ENCODE peak calls at places on chromosomes 6 and 20, in four cellular contexts. One of them, this sample, is unnamed.

GRCh38 chr20:24651171-24651972 is 181.9 kb downstream of the SYNDIG1 start:
- DNase-seq in cardiac fibroblast: peak; percentile 60
- DNase-seq in left ventricle myocardium inferior: no peak
- DNase-seq in right atrium auricular region: no peak
- DNase-seq in this sample: peak; percentile 89

GRCh38 chr6:75932067-75932466 is 140.4 kb downstream of the IMPG1 start:
- DNase-seq in left ventricle myocardium inferior: peak; percentile 20
- DNase-seq in right atrium auricular region: no peak
- DNase-seq in cardiac fibroblast: peak; percentile 19
- DNase-seq in this sample: peak; percentile 10

GRCh38 chr6:166627875-166628849 is 1.1 kb upstream of the RPS6KA2 start:
- DNase-seq in left ventricle myocardium inferior: peak; percentile 87
- DNase-seq in right atrium auricular region: peak; percentile 86
- DNase-seq in cardiac fibroblast: peak; percentile 58
- DNase-seq in this sample: peak; percentile 60

GRCh38 chr6:150025201-150025917 is at the start of gene RAET1L:
- DNase-seq in cardiac fibroblast: peak; percentile 37
- DNase-seq in right atrium auricular region: peak; percentile 66
- DNase-seq in left ventricle myocardium inferior: peak; percentile 31
- DNase-seq in this sample: peak; percentile 25

GRCh38 chr20:18197382-18198070 is 59.9 kb downstream of the KAT14 start:
- DNase-seq in right atrium auricular region: no peak
- DNase-seq in cardiac fibroblast: no peak
- DNase-seq in left ventricle myocardium inferior: no peak
- DNase-seq in this sample: no peak

GRCh38 chr6:158514991-158515390 is 44.9 kb upstream of the TMEM181 start:
- DNase-seq in right atrium auricular region: no peak
- DNase-seq in cardiac fibroblast: no peak
- DNase-seq in left ventricle myocardium inferior: no peak
- DNase-seq in this sample: no peak

GRCh38 chr20:37590938-37591490 is 63.3 kb upstream of the BLCAP start:
- DNase-seq in right atrium auricular region: no peak
- DNase-seq in left ventricle myocardium inferior: no peak
- DNase-seq in cardiac fibroblast: no peak
- DNase-seq in this sample: no peak

GRCh38 chr6:16770701-16771569 is 9.7 kb upstream of the ATXN1 start:
- DNase-seq in left ventricle myocardium inferior: peak; percentile 80
- DNase-seq in cardiac fibroblast: peak; percentile 84
- DNase-seq in right atrium auricular region: peak; percentile 81
- DNase-seq in this sample: peak; percentile 80

GRCh38 chr6:87968435-87969278 is 79.0 kb upstream of the SPACA1 start:
- DNase-seq in cardiac fibroblast: peak; percentile 12
- DNase-seq in left ventricle myocardium inferior: no peak
- DNase-seq in right atrium auricular region: no peak
- DNase-seq in this sample: peak; percentile 13

GRCh38 chr6:79993012-79993910 is 11.2 kb upstream of the TTK start:
- DNase-seq in cardiac fibroblast: no peak
- DNase-seq in right atrium auricular region: no peak
- DNase-seq in left ventricle myocardium inferior: no peak
- DNase-seq in this sample: no peak

GRCh38 chr20:6492396-6493055 is 275.0 kb upstream of the BMP2 start:
- DNase-seq in left ventricle myocardium inferior: no peak
- DNase-seq in right atrium auricular region: no peak
- DNase-seq in cardiac fibroblast: peak; percentile 23
- DNase-seq in this sample: peak; percentile 32

GRCh38 chr6:38594008-38594665 is 45.6 kb downstream of the BTBD9 start:
- DNase-seq in cardiac fibroblast: no peak
- DNase-seq in right atrium auricular region: no peak
- DNase-seq in left ventricle myocardium inferior: no peak
- DNase-seq in this sample: no peak

GRCh38 chr20:12203981-12204380 is 286.3 kb downstream of the BTBD3 start:
- DNase-seq in cardiac fibroblast: no peak
- DNase-seq in left ventricle myocardium inferior: no peak
- DNase-seq in right atrium auricular region: no peak
- DNase-seq in this sample: no peak

GRCh38 chr20:12203399-12203798 is 285.7 kb downstream of the BTBD3 start:
- DNase-seq in left ventricle myocardium inferior: no peak
- DNase-seq in right atrium auricular region: no peak
- DNase-seq in cardiac fibroblast: no peak
- DNase-seq in this sample: no peak

GRCh38 chr20:12210591-12210990 is 292.9 kb downstream of the BTBD3 start:
- DNase-seq in left ventricle myocardium inferior: no peak
- DNase-seq in right atrium auricular region: no peak
- DNase-seq in cardiac fibroblast: no peak
- DNase-seq in this sample: no peak

DNA sequence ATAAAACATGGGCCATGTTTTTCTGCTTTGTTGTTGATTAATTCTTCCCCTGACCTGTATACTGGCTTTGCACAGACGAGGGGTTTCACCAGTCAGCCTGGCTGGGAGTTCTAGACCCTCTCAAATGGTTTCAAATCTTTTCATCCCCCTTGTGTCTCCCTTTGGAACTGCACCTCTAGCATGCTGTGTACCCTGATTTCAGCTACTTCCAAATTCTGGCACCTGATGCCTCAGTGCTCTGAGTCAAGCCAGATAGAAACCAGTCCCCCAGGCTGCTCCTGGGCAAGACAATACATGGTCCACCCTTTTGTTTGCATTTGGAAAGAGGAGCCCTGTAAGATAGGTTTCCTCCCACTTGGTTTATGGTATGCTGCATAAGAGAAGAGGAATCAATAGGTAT is 290.2 kb downstream of the BTBD3 start:
- DNase-seq in right atrium auricular region: no peak
- DNase-seq in left ventricle myocardium inferior: no peak
- DNase-seq in cardiac fibroblast: peak; percentile 67
- DNase-seq in this sample: peak; percentile 41
- TF ChIP-seq CTCF in right atrium auricular region: peak; percentile 64
- TF ChIP-seq CTCF in left ventricle myocardium inferior: peak; percentile 73
- TF ChIP-seq CTCF in cardiac fibroblast: peak; percentile 79
- TF ChIP-seq CTCF in this sample: peak; percentile 84

GRCh38 chr6:148168856-148169255 is 173.8 kb upstream of the SASH1 start:
- DNase-seq in left ventricle myocardium inferior: no peak
- DNase-seq in cardiac fibroblast: no peak
- DNase-seq in right atrium auricular region: no peak
- DNase-seq in this sample: no peak

GRCh38 chr6:148170286-148170685 is 172.4 kb upstream of the SASH1 start:
- DNase-seq in cardiac fibroblast: no peak
- DNase-seq in right atrium auricular region: no peak
- DNase-seq in left ventricle myocardium inferior: no peak
- DNase-seq in this sample: no peak

GRCh38 chr6:148169701-148170100 is 172.9 kb upstream of the SASH1 start:
- DNase-seq in left ventricle myocardium inferior: no peak
- DNase-seq in right atrium auricular region: no peak
- DNase-seq in cardiac fibroblast: no peak
- DNase-seq in this sample: peak; percentile 39

GRCh38 chr6:148164645-148165044 is 178.0 kb upstream of the SASH1 start:
- DNase-seq in left ventricle myocardium inferior: no peak
- DNase-seq in cardiac fibroblast: no peak
- DNase-seq in right atrium auricular region: no peak
- DNase-seq in this sample: no peak

DNA sequence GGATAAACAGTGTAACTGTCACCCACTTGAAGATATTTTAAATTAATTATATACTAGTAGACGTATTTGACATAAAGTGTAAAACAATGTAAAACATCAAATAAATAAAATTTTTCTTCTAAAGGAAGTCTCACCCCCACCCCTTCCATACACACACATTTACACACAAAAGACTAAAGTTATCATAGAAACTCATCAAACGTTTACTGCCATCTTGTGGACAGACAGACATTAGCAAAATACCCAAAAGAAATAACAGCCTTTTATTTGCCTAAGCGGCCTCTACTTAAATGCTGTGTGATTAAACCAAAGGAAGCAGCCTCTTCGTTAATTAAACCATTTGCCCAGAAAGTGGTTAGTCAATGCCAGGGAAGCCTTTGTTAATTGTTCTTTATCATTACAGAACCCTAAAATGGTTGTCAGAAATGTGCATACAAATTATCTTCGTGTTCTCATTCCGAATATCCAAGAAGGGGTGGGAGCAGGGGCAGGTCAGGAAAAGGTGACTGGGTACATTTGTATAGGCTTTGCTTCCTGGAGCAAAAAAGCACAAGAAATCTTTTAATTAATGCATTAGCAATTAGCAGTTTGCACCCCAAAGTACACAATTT is 176.2 kb upstream of the SASH1 start:
- DNase-seq in right atrium auricular region: no peak
- DNase-seq in cardiac fibroblast: peak; percentile 76
- DNase-seq in left ventricle myocardium inferior: no peak
- DNase-seq in this sample: peak; percentile 72
- TF ChIP-seq CTCF in right atrium auricular region: peak; percentile 77
- TF ChIP-seq CTCF in cardiac fibroblast: peak; percentile 48
- TF ChIP-seq CTCF in left ventricle myocardium inferior: peak; percentile 78
- TF ChIP-seq CTCF in this sample: peak; percentile 59

DNA sequence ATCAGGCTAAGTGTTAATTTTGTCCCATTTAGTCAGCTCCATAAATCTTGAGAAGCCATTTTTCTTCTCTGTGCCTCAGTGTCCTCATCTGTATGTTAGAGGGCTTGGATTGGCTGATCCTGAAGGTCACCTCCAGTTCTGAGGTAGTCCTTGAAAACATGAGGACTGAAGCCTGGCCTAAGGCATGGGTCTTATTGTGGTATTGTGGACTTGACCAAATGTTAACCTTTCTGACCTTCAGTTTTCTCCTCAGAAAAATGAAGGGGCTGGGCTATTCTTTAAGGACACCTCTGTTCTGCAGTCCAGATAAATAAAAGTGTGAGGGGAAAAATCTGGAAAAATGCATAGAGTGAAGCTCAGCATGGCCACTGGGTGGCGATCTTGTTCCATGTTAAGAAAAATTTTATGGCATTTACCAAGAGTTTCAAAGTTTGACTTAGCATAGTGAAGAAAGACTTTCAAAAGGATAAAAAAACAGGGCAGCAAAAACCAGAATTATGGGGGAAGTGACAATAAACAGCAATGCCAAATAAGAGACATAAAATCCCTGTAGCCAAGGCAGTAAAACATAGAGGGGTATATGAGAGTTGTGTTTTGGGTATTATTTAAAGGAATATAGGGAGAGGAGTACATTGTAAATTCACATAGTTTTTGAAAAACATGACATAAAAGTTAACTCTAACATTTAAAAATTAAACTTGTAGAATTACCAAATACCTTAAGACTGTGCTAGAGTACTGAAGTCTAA is 13.2 kb upstream of the TFB1M start:
- DNase-seq in left ventricle myocardium inferior: no peak
- DNase-seq in cardiac fibroblast: peak; percentile 85
- DNase-seq in right atrium auricular region: peak; percentile 70
- DNase-seq in this sample: peak; percentile 80
- TF ChIP-seq CTCF in left ventricle myocardium inferior: peak; percentile 85
- TF ChIP-seq CTCF in cardiac fibroblast: peak; percentile 55
- TF ChIP-seq CTCF in right atrium auricular region: peak; percentile 84
- TF ChIP-seq CTCF in this sample: peak; percentile 65

GRCh38 chr6:74087898-74088297 is 391.9 kb downstream of the CD109 start:
- DNase-seq in right atrium auricular region: no peak
- DNase-seq in left ventricle myocardium inferior: no peak
- DNase-seq in cardiac fibroblast: peak; percentile 35
- DNase-seq in this sample: peak; percentile 31
- TF ChIP-seq CTCF in right atrium auricular region: peak; percentile 43
- TF ChIP-seq CTCF in left ventricle myocardium inferior: peak; percentile 36
- TF ChIP-seq CTCF in cardiac fibroblast: no peak
- TF ChIP-seq CTCF in this sample: peak; percentile 5

GRCh38 chr6:157158897-157159296 is 164.4 kb downstream of the TMEM242 start:
- DNase-seq in cardiac fibroblast: no peak
- DNase-seq in left ventricle myocardium inferior: no peak
- DNase-seq in right atrium auricular region: no peak
- DNase-seq in this sample: no peak
- TF ChIP-seq CTCF in cardiac fibroblast: no peak
- TF ChIP-seq CTCF in left ventricle myocardium inferior: peak; percentile 15
- TF ChIP-seq CTCF in right atrium auricular region: no peak
- TF ChIP-seq CTCF in this sample: no peak

DNA sequence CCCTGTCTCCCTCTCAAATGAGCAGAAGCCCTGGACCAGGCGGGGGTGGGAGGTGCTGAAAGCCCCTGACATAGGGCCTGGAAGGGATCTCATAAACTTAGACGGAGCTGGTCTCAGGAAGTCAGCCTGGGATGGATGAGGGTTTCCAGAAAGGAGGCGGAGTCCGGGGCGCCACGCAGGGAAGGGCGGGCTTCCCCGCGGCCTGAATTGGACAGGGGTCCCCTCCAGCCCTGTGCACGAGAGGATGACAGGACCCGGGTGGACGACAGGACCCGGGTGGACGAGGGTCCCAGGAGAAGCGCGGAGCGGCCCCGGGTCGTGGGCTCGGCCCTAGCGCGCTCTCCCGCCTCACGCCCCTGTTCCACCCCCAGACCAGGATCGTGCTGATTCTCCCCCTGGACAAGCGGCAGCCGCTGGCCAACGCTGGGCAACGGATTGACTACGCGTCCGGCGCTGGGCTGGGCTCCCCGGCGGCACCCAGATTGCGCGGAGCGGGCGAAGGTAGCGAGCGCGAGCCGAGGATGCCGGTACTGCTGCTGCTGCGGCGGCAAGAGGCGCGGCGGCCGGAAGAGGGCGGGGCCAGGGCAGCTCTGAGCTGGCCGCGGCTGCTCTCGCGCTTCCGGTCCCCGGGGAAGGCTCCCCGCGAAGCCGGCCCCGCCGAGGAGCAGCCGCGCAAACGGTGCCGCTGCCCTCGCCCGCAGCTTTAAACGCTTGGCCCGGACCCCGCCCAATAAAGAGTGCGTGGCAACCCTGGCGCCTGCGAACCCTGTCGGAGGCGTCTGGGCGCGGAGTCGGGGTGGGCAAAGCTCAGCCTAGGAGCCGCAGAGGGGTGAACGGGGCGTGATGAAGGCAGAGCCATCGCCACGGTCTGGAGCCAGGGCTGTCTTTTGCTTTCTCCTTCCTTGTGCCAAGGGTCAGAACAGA is 1.3 kb downstream of the C20orf144 start:
- DNase-seq in right atrium auricular region: no peak
- DNase-seq in left ventricle myocardium inferior: peak; percentile 86
- DNase-seq in cardiac fibroblast: peak; percentile 81
- DNase-seq in this sample: peak; percentile 66
- TF ChIP-seq CTCF in right atrium auricular region: no peak
- TF ChIP-seq CTCF in left ventricle myocardium inferior: peak; percentile 15
- TF ChIP-seq CTCF in cardiac fibroblast: no peak
- TF ChIP-seq CTCF in this sample: no peak

This sample was measured in astrocyte of the spinal cord.